ENCODE peak calls at places on chromosome 2, in seven cellular contexts. O is HEK293T; J is gastrocnemius medialis; E is MV-4-11; B is stimulated activated CD4-positive, alpha-beta T cell treated with anti-CD3 and anti-CD28 coated beads, Interleukin-1b, Interleukin-23, amount 100 ng/mL, for 24 hours; W is spleen; L is activated CD4-positive, alpha-beta T cell treated with anti-CD3 and anti-CD28 coated beads for 4 hours. K is an unnamed sample.

GRCh38 chr2:135607561-135607960 is 76.3 kb downstream of the R3HDM1 start:
- DNase-seq in O (no peak), J (no peak), E (no peak), B (no peak), W (no peak), L (no peak), K (no peak)

GRCh38 chr2:216857131-216857550 is 2.7 kb downstream of the TNP1 start:
- DNase-seq in O (no peak), J (no peak), E (peak; percentile 52), B (no peak), W (no peak), L (no peak), K (no peak)

GRCh38 chr2:16767789-16768188 is 102.2 kb upstream of the CYRIA start:
- DNase-seq in O (no peak), J (no peak), E (peak; percentile 22), B (no peak), W (no peak), L (no peak), K (no peak)

GRCh38 chr2:47046271-47046670 is 108.8 kb downstream of the STPG4 start:
- DNase-seq in O (no peak), J (no peak), E (peak; percentile 4), B (no peak), W (no peak), L (no peak), K (no peak)

GRCh38 chr2:24919100-24919976 is 699 bp downstream of the ADCY3 start:
- DNase-seq in O (peak; percentile 62), J (no peak), E (no peak), B (no peak), W (peak; percentile 76), L (peak; percentile 62), K (peak; percentile 59)

GRCh38 chr2:204260162-204260877 is 285.0 kb upstream of the PARD3B start:
- DNase-seq in O (peak; percentile 66), J (peak; percentile 35), E (peak; percentile 31), B (peak; percentile 19), W (no peak), L (peak; percentile 24), K (peak; percentile 66)

GRCh38 chr2:197915548-197916265 is 111.3 kb downstream of the PLCL1 start:
- DNase-seq in O (no peak), J (no peak), E (peak; percentile 71), B (no peak), W (no peak), L (no peak), K (peak; percentile 63)

GRCh38 chr2:230578106-230578505 is 134.5 kb upstream of the CAB39 start:
- DNase-seq in O (no peak), J (no peak), E (peak; percentile 47), B (no peak), W (no peak), L (no peak), K (no peak)

GRCh38 chr2:120745420-120746178 is 9.9 kb downstream of the GLI2 start:
- DNase-seq in O (no peak), J (no peak), E (no peak), B (no peak), W (no peak), L (no peak), K (no peak)

GRCh38 chr2:30351087-30351486 is 96.0 kb upstream of the LCLAT1 start:
- DNase-seq in O (no peak), J (no peak), E (no peak), B (no peak), W (no peak), L (no peak), K (no peak)

GRCh38 chr2:177724398-177725287 is 332.1 kb downstream of the AGPS start:
- DNase-seq in O (peak; percentile 69), J (peak; percentile 14), E (peak; percentile 6), B (peak; percentile 15), W (no peak), L (peak; percentile 2), K (peak; percentile 70)

GRCh38 chr2:165198181-165198580 is 5.7 kb downstream of the SCN3A start:
- DNase-seq in O (no peak), J (no peak), E (no peak), B (no peak), W (no peak), L (no peak), K (no peak)

GRCh38 chr2:240966906-240967680 is 31.3 kb upstream of the SNED1 start:
- DNase-seq in O (no peak), J (no peak), E (no peak), B (no peak), W (peak; percentile 71), L (no peak), K (no peak)

GRCh38 chr2:237691200-237691907 is 64.0 kb downstream of the LRRFIP1 start:
- DNase-seq in O (no peak), J (no peak), E (no peak), B (no peak), W (peak; percentile 100), L (no peak), K (no peak)

GRCh38 chr2:111106720-111107119 is 14.0 kb upstream of the BCL2L11 start:
- DNase-seq in O (no peak), J (no peak), E (peak; percentile 78), B (no peak), W (no peak), L (no peak), K (peak; percentile 65)

GRCh38 chr2:186466743-186467142 is 19.3 kb upstream of the ZC3H15 start:
- DNase-seq in O (no peak), J (no peak), E (no peak), B (no peak), W (no peak), L (no peak), K (no peak)

GRCh38 chr2:73838889-73839539 is 10.3 kb downstream of the STAMBP start:
- DNase-seq in O (no peak), J (no peak), E (no peak), B (no peak), W (no peak), L (no peak), K (no peak)

GRCh38 chr2:138502253-138503086 is 900 bp downstream of the SPOPL start:
- DNase-seq in O (peak; percentile 13), J (no peak), E (no peak), B (no peak), W (no peak), L (no peak), K (peak; percentile 48)

GRCh38 chr2:222982010-222982908 is 69.7 kb upstream of the KCNE4 start:
- DNase-seq in O (peak; percentile 44), J (peak; percentile 48), E (peak; percentile 62), B (no peak), W (no peak), L (no peak), K (peak; percentile 83)

GRCh38 chr2:154813636-154814035 is 115.1 kb downstream of the KCNJ3 start:
- DNase-seq in O (no peak), J (no peak), E (no peak), B (no peak), W (no peak), L (no peak), K (no peak)

GRCh38 chr2:151357359-151357758 is at the start of gene TNFAIP6:
- DNase-seq in O (no peak), J (peak; percentile 18), E (peak; percentile 91), B (no peak), W (no peak), L (no peak), K (peak; percentile 78)

GRCh38 chr2:86068098-86069047 is 37.3 kb downstream of the POLR1A start:
- DNase-seq in O (no peak), J (peak; percentile 93), E (no peak), B (no peak), W (no peak), L (peak; percentile 23), K (no peak)

GRCh38 chr2:181311841-181312240 is 145.3 kb upstream of the ITGA4 start:
- DNase-seq in O (no peak), J (no peak), E (peak; percentile 59), B (no peak), W (peak; percentile 79), L (no peak), K (peak; percentile 49)

GRCh38 chr2:71748227-71748626 is 294.9 kb downstream of the DYSF start:
- DNase-seq in O (no peak), J (peak; percentile 66), E (no peak), B (no peak), W (no peak), L (no peak), K (no peak)

GRCh38 chr2:205680903-205681302 is 1.4 kb upstream of the NRP2 start:
- DNase-seq in O (no peak), J (no peak), E (no peak), B (no peak), W (no peak), L (no peak), K (no peak)

GRCh38 chr2:187783446-187783845 is 229.2 kb upstream of the TFPI start:
- DNase-seq in O (no peak), J (no peak), E (no peak), B (no peak), W (no peak), L (no peak), K (no peak)

GRCh38 chr2:141380625-141381012 is 750.2 kb downstream of the LRP1B start:
- DNase-seq in O (no peak), J (no peak), E (no peak), B (no peak), W (no peak), L (no peak), K (no peak)

GRCh38 chr2:173021939-173022371 is 53.7 kb upstream of the MAP3K20 start:
- DNase-seq in O (peak; percentile 17), J (no peak), E (peak; percentile 25), B (no peak), W (no peak), L (no peak), K (peak; percentile 18)

GRCh38 chr2:20612835-20613341 is 38.0 kb downstream of the HS1BP3 start:
- DNase-seq in O (no peak), J (no peak), E (no peak), B (no peak), W (peak; percentile 4), L (no peak), K (no peak)

GRCh38 chr2:151156943-151157705 is 104.5 kb downstream of the RBM43 start:
- DNase-seq in O (no peak), J (no peak), E (no peak), B (no peak), W (no peak), L (no peak), K (no peak)

GRCh38 chr2:216683846-216684245 is 11.5 kb downstream of the IGFBP5 start:
- DNase-seq in O (no peak), J (peak; percentile 97), E (peak; percentile 99), B (no peak), W (no peak), L (no peak), K (peak; percentile 96)